ENCODE peak calls at places on chromosomes 16 and 17, in five cellular contexts. C is H9, P is mesendoderm, J is mesenchymal stem cell, H is neuronal stem cell. M is an unnamed sample.
A peak's percentile ranks its signal among the peaks of the same experiment; 100 is the strongest.

GRCh38 chr17:60387666-60388065 is 4.3 kb downstream of the USP32 start:
- DNase-seq in P (no peak), J (no peak), H (no peak), C (no peak), M (no peak)

GRCh38 chr17:41404024-41404651 is 6.7 kb upstream of the KRT31 start:
- DNase-seq in C (no peak), P (peak; percentile 27), J (peak; percentile 93), H (no peak), M (no peak)

GRCh38 chr16:15545544-15545943 is 97.4 kb downstream of the MARF1 start:
- DNase-seq in H (no peak), C (no peak), P (no peak), J (no peak), M (no peak)

GRCh38 chr16:9932000-9932399 is 250.2 kb downstream of the GRIN2A start:
- DNase-seq in P (no peak), J (no peak), H (no peak), C (no peak), M (no peak)

GRCh38 chr16:1494129-1494640 is 1.0 kb downstream of the TELO2 start:
- DNase-seq in J (peak; percentile 80), H (no peak), C (peak; percentile 54), P (peak; percentile 63), M (peak; percentile 19)

GRCh38 chr17:56926704-56927103 is 12.9 kb upstream of the TRIM25 start:
- DNase-seq in C (no peak), J (no peak), P (no peak), H (no peak), M (no peak)

GRCh38 chr16:31253642-31254045 is 6.1 kb upstream of the ITGAM start:
- DNase-seq in C (no peak), J (no peak), P (no peak), H (no peak), M (no peak)

GRCh38 chr16:27759301-27759871 is 209.4 kb downstream of the KATNIP start:
- DNase-seq in J (peak; percentile 51), H (no peak), C (no peak), P (peak; percentile 45), M (no peak)

GRCh38 chr16:2856061-2856670 is 1.8 kb downstream of the PRSS22 start:
- DNase-seq in H (no peak), C (peak; percentile 80), P (peak; percentile 40), J (no peak), M (peak; percentile 90)

DNA sequence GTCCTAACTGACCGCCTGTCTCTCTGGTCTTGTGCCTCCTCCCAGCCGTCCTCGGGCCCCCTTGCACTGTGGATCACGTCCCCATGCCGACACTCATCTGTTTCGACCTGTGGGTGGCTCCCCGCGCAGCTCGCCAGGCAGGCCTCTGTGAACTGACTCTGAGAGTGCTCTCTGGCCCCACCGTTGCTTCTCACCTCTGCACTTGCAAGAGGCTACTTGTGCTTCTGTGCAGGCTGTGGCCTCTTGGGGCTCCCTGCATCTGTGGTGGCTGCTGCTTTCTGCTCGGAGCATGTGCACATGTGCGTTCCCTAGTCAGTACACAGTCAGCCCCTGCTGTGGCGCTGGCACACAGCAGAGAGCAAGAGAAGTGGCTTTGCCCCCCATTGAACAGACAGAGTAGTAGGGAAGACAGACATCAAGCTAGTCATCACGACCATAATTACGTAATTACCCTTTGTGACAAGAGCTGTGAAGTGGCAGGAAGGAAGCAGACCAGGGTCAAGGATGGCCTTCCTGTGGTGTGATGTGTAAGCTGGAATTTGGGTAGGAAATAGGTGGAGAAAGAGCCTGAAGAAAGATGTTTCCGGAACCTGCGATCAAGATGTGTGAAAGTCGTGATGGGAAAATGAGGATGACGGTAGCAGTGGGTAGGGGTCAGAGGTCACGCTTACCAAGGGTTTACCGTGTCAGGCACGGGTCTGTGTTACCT is 256.0 kb upstream of the CACNG5 start:
- DNase-seq in H (no peak), P (peak; percentile 27), J (peak; percentile 83), C (peak; percentile 41), M (no peak)
- H4K8ac ChIP-seq in H (peak overlapping the region; percentile 20), P (no peak overlapping the region), J (peak overlapping the region; percentile 88), C (no peak overlapping the region), M (peak overlapping the region; percentile 64)

DNA sequence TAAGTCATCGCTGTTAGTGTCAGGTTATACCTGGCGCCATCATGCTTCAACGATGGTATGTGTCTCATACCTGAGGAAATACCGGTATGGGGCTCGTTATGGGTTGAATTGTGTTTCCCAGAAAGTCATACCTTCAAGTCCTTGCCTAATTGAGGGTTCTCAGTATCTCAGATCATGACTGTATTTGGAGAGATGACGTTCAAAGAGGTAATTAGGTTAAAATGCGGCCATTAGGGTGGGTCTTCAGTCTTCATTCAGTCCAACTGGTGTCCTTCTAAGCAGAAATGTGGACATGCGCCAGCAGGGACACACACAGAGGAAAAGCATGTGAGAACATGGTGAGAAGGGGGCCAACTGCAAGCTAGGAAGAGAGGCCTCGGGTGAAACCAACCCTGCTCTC is 37.5 kb upstream of the XYLT1 start:
- DNase-seq in J (no peak), H (no peak), P (no peak), C (no peak), M (no peak)
- H4K8ac ChIP-seq in J (no peak overlapping the region), H (no peak overlapping the region), P (no peak overlapping the region), C (no peak overlapping the region), M (no peak overlapping the region)

GRCh38 chr16:88983157-88983556 is 6.2 kb upstream of the CBFA2T3 start:
- DNase-seq in J (no peak), H (no peak), P (no peak), C (no peak), M (no peak)

GRCh38 chr16:88988980-88989791 is 12.2 kb upstream of the CBFA2T3 start:
- DNase-seq in C (no peak), P (no peak), J (no peak), H (no peak), M (no peak)

GRCh38 chr16:88983771-88984687 is 7.0 kb upstream of the CBFA2T3 start:
- DNase-seq in P (no peak), C (no peak), J (no peak), H (no peak), M (no peak)

GRCh38 chr16:88982286-88983084 is 5.5 kb upstream of the CBFA2T3 start:
- DNase-seq in H (no peak), J (no peak), C (no peak), P (no peak), M (no peak)

DNA sequence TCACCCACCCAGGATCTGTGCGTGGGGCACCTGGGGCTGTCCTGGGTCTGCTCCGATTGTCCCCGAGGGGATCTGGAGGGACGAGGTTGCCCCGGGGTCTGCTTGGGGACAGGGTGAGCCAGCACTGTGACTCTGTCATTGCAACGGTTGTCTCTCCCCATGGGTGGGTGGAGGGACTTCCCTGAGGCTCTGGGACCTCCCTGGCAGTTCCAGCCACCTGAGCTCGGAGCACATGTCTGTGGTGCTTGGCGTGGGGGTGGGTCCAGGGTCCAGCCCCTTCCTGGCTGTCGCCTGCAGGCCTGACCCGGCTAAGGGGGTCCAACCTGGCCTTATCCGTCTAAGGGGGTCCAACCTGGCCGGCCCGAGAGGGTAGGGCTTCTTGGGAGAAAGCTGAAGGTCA is 8.5 kb upstream of the CBFA2T3 start:
- DNase-seq in P (no peak), J (no peak), H (no peak), C (no peak), M (no peak)
- H4K8ac ChIP-seq in P (no peak overlapping the region), J (no peak overlapping the region), H (no peak overlapping the region), C (no peak overlapping the region), M (no peak overlapping the region)

GRCh38 chr16:8798174-8798527 is 512 bp downstream of the PMM2 start:
- DNase-seq in H (no peak), C (no peak), J (no peak), P (peak; percentile 54), M (no peak)
- H4K8ac ChIP-seq in H (no peak overlapping the region), C (no peak overlapping the region), J (peak overlapping the region; percentile 99), P (no peak overlapping the region), M (peak overlapping the region; percentile 84)

GRCh38 chr17:72515291-72516065 is 394.7 kb downstream of the SOX9 start:
- DNase-seq in P (peak; percentile 31), C (no peak), H (no peak), J (no peak), M (no peak)

GRCh38 chr17:72514888-72515287 is 394.1 kb downstream of the SOX9 start:
- DNase-seq in P (no peak), C (no peak), J (no peak), H (no peak), M (no peak)

GRCh38 chr17:72512649-72513556 is 392.1 kb downstream of the SOX9 start:
- DNase-seq in H (no peak), C (no peak), J (no peak), P (no peak), M (no peak)

GRCh38 chr17:72516772-72517399 is 396.1 kb downstream of the SOX9 start:
- DNase-seq in C (no peak), P (no peak), H (no peak), J (no peak), M (no peak)

GRCh38 chr17:72514321-72514861 is 393.6 kb downstream of the SOX9 start:
- DNase-seq in J (no peak), P (no peak), C (no peak), H (no peak), M (no peak)
- H4K8ac ChIP-seq in J (no peak overlapping the region), P (no peak overlapping the region), C (no peak overlapping the region), H (no peak overlapping the region), M (no peak overlapping the region)